ENCODE peak calls at places on chromosomes 11 and 22, in five cellular contexts. S is DMS153; Q is activated T-cell treated with anti-CD3 and anti-CD28 coated beads, Interleukin-2, amount 50 U/mL, for 72 hours; L is kidney tubule cell; M is dermis blood vessel endothelial cell. P is an unnamed sample.

GRCh38 chr11:110077866-110078325 is 15.3 kb upstream of the ZC3H12C start:
- DNase-seq in S (peak), Q (peak), L (peak), M (peak), P (peak)

GRCh38 chr11:1650034-1650917 is 20.7 kb downstream of the KRTAP5-5 start:
- DNase-seq in S (peak), Q (no peak), L (no peak), M (no peak), P (no peak)

GRCh38 chr11:126459691-126460404 is 104.4 kb downstream of the ST3GAL4 start:
- DNase-seq in S (no peak), Q (no peak), L (no peak), M (no peak), P (peak)

GRCh38 chr11:11789735-11790369 is 51.9 kb upstream of the USP47 start:
- DNase-seq in S (no peak), Q (no peak), L (peak), M (peak), P (no peak)

GRCh38 chr11:44726278-44727113 is at the start of gene TSPAN18:
- DNase-seq in S (no peak), Q (peak), L (peak), M (no peak), P (peak)

GRCh38 chr22:42360348-42360747 is 71.9 kb downstream of the NFAM1 start:
- DNase-seq in S (peak), Q (no peak), L (no peak), M (no peak), P (no peak)

GRCh38 chr11:78040691-78041379 is 17.8 kb upstream of the KCTD14 start:
- DNase-seq in S (peak), Q (peak), L (peak), M (peak), P (no peak)

GRCh38 chr11:80285076-80285790 is 844.4 kb upstream of the TENM4 start:
- DNase-seq in S (no peak), Q (no peak), L (no peak), M (no peak), P (no peak)

GRCh38 chr11:46006418-46007070 is 84.1 kb downstream of the LARGE2 start:
- DNase-seq in S (peak), Q (peak), L (peak), M (peak), P (peak)

GRCh38 chr11:10622957-10623787 is 54.7 kb upstream of the LYVE1 start:
- DNase-seq in S (no peak), Q (peak), L (no peak), M (no peak), P (no peak)

GRCh38 chr11:77140231-77140959 is 12.3 kb downstream of the MYO7A start:
- DNase-seq in S (no peak), Q (no peak), L (no peak), M (peak), P (no peak)

GRCh38 chr22:19596680-19597398 is 72.6 kb upstream of the CLDN5 start:
- DNase-seq in S (no peak), Q (no peak), L (no peak), M (no peak), P (no peak)

GRCh38 chr11:73325036-73325981 is 17.2 kb downstream of the ARHGEF17 start:
- DNase-seq in S (no peak), Q (no peak), L (no peak), M (no peak), P (no peak)

GRCh38 chr11:126115253-126115540 is 52.5 kb upstream of the CDON start:
- DNase-seq in S (peak), Q (no peak), L (peak), M (peak), P (peak)

GRCh38 chr11:1529286-1529685 is 42.7 kb upstream of the MOB2 start:
- DNase-seq in S (no peak), Q (no peak), L (no peak), M (no peak), P (no peak)

GRCh38 chr11:16895306-16895705 is 118.9 kb downstream of the PLEKHA7 start:
- DNase-seq in S (no peak), Q (no peak), L (peak), M (no peak), P (no peak)

GRCh38 chr11:65003282-65003681 is 6.5 kb upstream of the BATF2 start:
- DNase-seq in S (no peak), Q (no peak), L (peak), M (peak), P (peak)

GRCh38 chr22:38948181-38948940 is 9.0 kb upstream of the APOBEC3A start:
- DNase-seq in S (no peak), Q (no peak), L (no peak), M (no peak), P (no peak)

GRCh38 chr11:32487270-32487669 is 51.9 kb upstream of the WT1 start:
- DNase-seq in S (no peak), Q (no peak), L (no peak), M (no peak), P (no peak)

GRCh38 chr11:128492903-128493569 is 94.3 kb downstream of the ETS1 start:
- DNase-seq in S (no peak), Q (no peak), L (no peak), M (no peak), P (no peak)

GRCh38 chr11:444397-445144 is 2.8 kb upstream of the ANO9 start:
- DNase-seq in S (peak), Q (no peak), L (peak), M (peak), P (no peak)

GRCh38 chr22:45007946-45008852 is 1.6 kb downstream of the PHF21B start:
- DNase-seq in S (no peak), Q (peak), L (no peak), M (peak), P (peak)

GRCh38 chr11:83272627-83273026 is 13.5 kb downstream of the CCDC90B start:
- DNase-seq in S (no peak), Q (no peak), L (peak), M (no peak), P (peak)

GRCh38 chr22:17007257-17007656 is 765 bp downstream of the GAB4 start:
- DNase-seq in S (no peak), Q (no peak), L (no peak), M (no peak), P (no peak)

GRCh38 chr11:121762820-121763219 is 310.1 kb upstream of the SORL1-AS1 start:
- DNase-seq in S (no peak), Q (no peak), L (peak), M (peak), P (no peak)

GRCh38 chr11:46669606-46670243 is 30.7 kb downstream of the ARHGAP1 start:
- DNase-seq in S (no peak), Q (no peak), L (peak), M (no peak), P (peak)

GRCh38 chr11:7484645-7485044 is 661 bp upstream of the OLFML1 start:
- DNase-seq in S (no peak), Q (no peak), L (peak), M (no peak), P (no peak)

GRCh38 chr11:45045692-45046471 is 95.2 kb upstream of the TP53I11 start:
- DNase-seq in S (no peak), Q (peak), L (peak), M (peak), P (peak)

GRCh38 chr22:50700387-50701075 is 27.9 kb downstream of the SHANK3 start:
- DNase-seq in S (no peak), Q (no peak), L (no peak), M (peak), P (no peak)

GRCh38 chr22:24423519-24424000 is 3.8 kb upstream of the ADORA2A start:
- DNase-seq in S (no peak), Q (peak), L (peak), M (peak), P (no peak)

P was measured in foreskin fibroblast.